ENCODE peak calls at places on chromosomes 12 and 14, in four cellular contexts. G is AG09309; C is WTC11; U is CD4-positive, alpha-beta T cell. P is an unnamed sample.

GRCh38 chr12:23536293-23536692 is 413.2 kb downstream of the SOX5 start:
- DNase-seq in G (no peak), C (no peak), U (no peak), P (no peak)

GRCh38 chr14:75369506-75369905 is 58.3 kb upstream of the JDP2 start:
- DNase-seq in G (no peak), C (no peak), U (no peak), P (no peak)

GRCh38 chr12:105279460-105280056 is 43.6 kb upstream of the APPL2 start:
- DNase-seq in G (no peak), C (peak), U (peak), P (peak)

GRCh38 chr12:30862486-30862885 is 64.1 kb upstream of the TSPAN11 start:
- DNase-seq in G (no peak), C (no peak), U (no peak), P (no peak)

GRCh38 chr14:102930138-102930752 is 7.8 kb downstream of the AMN start:
- DNase-seq in G (no peak), C (peak), U (no peak), P (peak)

GRCh38 chr14:61625171-61625570 is 70.1 kb upstream of the HIF1A start:
- DNase-seq in G (no peak), C (no peak), U (no peak), P (no peak)

GRCh38 chr12:29552324-29552927 is 54.9 kb upstream of the OVCH1 start:
- DNase-seq in G (no peak), C (peak), U (peak), P (peak)

GRCh38 chr12:98439471-98440164 is 75.8 kb upstream of the TMPO start:
- DNase-seq in G (no peak), C (no peak), U (no peak), P (no peak)

GRCh38 chr12:119154435-119154818 is 24.3 kb upstream of the HSPB8 start:
- DNase-seq in G (no peak), C (peak), U (no peak), P (no peak)

GRCh38 chr12:89655851-89656250 is 52.8 kb downstream of the ATP2B1 start:
- DNase-seq in G (no peak), C (no peak), U (no peak), P (no peak)